ENCODE peak calls at places on chromosomes 7 and 10, in five cellular contexts. T is H1, S is mesenchymal stem cell, A is neuronal stem cell, V is trophoblast cell. H is an unnamed sample. For H3K4me1, the result is how much of the 10 kb centered on the place peaks cover.

GRCh38 chr10:44853148-44853734 is 57.9 kb upstream of the TMEM72 start:
- DNase-seq in T (no peak), S (no peak), A (no peak), V (no peak), H (no peak)

GRCh38 chr10:99709480-99710229 is 22.3 kb downstream of the COX15 start:
- DNase-seq in T (no peak), S (peak), A (no peak), V (no peak), H (peak)

GRCh38 chr10:110918269-110918632 is 729 bp downstream of the BBIP1 start:
- DNase-seq in T (peak), S (peak), A (no peak), V (peak), H (peak)

GRCh38 chr7:139918488-139918887 is 89.4 kb downstream of the TBXAS1 start:
- DNase-seq in T (no peak), S (peak), A (no peak), V (no peak), H (no peak)

GRCh38 chr7:101843293-101844271 is 26.2 kb downstream of the CUX1 start:
- DNase-seq in T (no peak), S (no peak), A (no peak), V (no peak), H (peak)

GRCh38 chr10:7408003-7408493 is 2.8 kb downstream of the SFMBT2 start:
- DNase-seq in T (no peak), S (peak), A (no peak), V (peak), H (peak)

GRCh38 chr7:41825927-41826480 is 123.1 kb upstream of the INHBA start:
- DNase-seq in T (no peak), S (no peak), A (no peak), V (no peak), H (no peak)

GRCh38 chr10:110279062-110279986 is 25.4 kb downstream of the SMNDC1 start:
- DNase-seq in T (no peak), S (peak), A (peak), V (peak), H (no peak)

GRCh38 chr10:33132626-33133025 is 174.6 kb upstream of the ITGB1 start:
- DNase-seq in T (no peak), S (no peak), A (no peak), V (no peak), H (peak)

GRCh38 chr7:1083729-1084657 is 3.9 kb upstream of the GPER1 start:
- DNase-seq in T (no peak), S (no peak), A (no peak), V (no peak), H (no peak)

DNA sequence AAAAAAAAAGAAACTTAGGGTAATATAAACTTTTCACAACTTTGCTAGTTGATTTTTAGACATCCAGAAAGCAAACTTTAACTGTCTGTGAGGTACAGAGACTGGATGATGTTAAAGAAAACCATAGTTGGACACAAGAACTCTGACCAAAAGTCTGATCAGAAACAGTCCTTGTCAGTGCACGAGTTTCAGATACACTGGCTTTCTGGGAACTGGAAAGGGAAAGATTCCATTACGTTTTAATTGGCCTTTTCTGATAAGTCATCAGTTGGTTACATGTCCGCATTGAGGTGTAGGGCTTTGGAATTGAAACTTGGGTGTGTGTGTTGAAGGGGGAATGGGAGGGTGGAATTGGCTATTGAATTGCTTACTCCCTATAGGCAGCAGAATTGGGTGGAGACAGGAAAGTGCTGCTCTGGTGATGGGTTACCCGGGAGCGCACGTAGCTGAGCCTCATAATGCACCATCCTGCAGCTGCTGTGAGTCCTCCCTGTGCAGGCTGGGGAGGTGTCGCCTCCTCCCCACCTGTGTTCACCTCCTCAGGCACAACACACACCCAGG is 59.9 kb downstream of the DAGLB start:
- DNase-seq in T (no peak), S (no peak), A (no peak), V (no peak), H (no peak)
- H3K4me1 ChIP-seq in T (under half), S (under half), A (under half), V (under half), H (under half)

GRCh38 chr10:132110713-132111112 is 45.0 kb downstream of the JAKMIP3 start:
- DNase-seq in T (no peak), S (no peak), A (no peak), V (no peak), H (peak)
- H2BK12ac ChIP-seq in T (no peak), S (no peak), A (no peak), V (no peak), H (no peak)

GRCh38 chr7:66556549-66557213 is 72.0 kb upstream of the KCTD7 start:
- DNase-seq in T (no peak), S (no peak), A (no peak), V (no peak), H (no peak)

GRCh38 chr7:66557214-66558200 is 71.2 kb upstream of the KCTD7 start:
- DNase-seq in T (peak), S (peak), A (peak), V (peak), H (peak)

GRCh38 chr7:66556177-66556548 is 72.5 kb upstream of the KCTD7 start:
- DNase-seq in T (no peak), S (no peak), A (no peak), V (no peak), H (no peak)

GRCh38 chr7:66553001-66553400 is 75.7 kb upstream of the KCTD7 start:
- DNase-seq in T (no peak), S (no peak), A (no peak), V (no peak), H (no peak)

GRCh38 chr7:66554326-66554725 is 74.4 kb upstream of the KCTD7 start:
- DNase-seq in T (no peak), S (no peak), A (no peak), V (peak), H (no peak)
- H2AK5ac ChIP-seq in T (no peak), S (no peak), A (no peak), V (no peak), H (no peak)

GRCh38 chr7:47574473-47575328 is 7.2 kb downstream of the TNS3 start:
- DNase-seq in T (no peak), S (no peak), A (no peak), V (no peak), H (no peak)

GRCh38 chr7:47576031-47576908 is 5.6 kb downstream of the TNS3 start:
- DNase-seq in T (no peak), S (peak), A (no peak), V (peak), H (no peak)

GRCh38 chr7:47572939-47573757 is 8.8 kb downstream of the TNS3 start:
- DNase-seq in T (no peak), S (no peak), A (no peak), V (no peak), H (peak)

GRCh38 chr7:47572101-47572460 is 9.8 kb downstream of the TNS3 start:
- DNase-seq in T (no peak), S (no peak), A (no peak), V (peak), H (no peak)

DNA sequence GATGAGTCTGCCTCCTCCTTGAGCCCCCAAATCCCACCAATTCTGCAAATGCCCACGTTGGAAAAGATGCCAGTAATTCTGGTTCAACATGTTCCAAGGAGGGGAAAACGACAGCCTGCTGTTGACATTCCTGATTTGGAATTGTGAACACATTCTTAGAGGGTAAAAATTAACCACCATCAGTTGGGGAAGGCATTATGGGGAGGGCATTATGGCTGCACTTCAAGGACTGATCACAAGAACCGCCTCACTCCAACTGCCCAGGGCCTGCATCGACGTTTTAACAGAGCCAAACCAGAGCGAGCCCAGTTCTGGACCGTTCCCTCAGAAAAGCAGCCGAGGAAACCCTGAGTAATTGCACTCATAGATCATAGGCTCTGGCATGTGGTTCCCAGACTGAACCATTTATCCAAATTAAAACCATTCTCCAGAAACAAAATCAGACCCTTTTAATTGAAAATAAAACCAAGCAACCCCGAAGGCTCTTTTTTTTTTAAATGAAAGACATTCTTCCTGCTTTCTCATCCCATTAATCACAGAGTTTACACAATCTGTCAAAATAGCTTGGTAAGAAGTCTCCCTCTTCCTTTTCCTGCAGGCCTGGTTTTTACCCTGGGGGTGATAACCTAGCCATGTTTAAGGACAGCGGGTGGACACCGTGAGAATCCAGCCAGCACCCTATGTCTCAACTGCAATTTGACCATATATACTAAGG is 8.0 kb downstream of the TNS3 start:
- DNase-seq in T (no peak), S (peak), A (no peak), V (peak), H (no peak)
- H3K4me1 ChIP-seq in T (under half), S (under half), A (under half), V (under half), H (under half)

DNA sequence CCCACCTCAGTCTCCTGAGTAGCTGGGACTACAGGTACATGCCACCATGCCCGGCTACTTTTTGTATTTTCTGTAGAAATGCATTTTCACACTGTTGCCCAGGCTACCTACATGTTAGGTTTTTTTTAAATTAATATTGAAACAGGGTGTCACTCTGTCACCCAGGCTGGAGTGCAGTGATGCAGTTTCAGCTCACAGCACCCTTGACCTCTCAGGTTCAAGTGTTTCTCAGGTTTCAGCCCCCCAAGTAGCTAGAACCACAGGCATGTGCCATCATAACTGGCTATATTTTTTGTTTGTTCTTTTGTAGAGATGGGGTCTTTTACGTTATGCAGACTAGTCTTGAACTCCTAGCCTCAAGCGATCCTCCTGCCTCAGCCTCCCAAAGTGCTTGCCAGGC is 32.4 kb upstream of the ZMIZ2 start:
- DNase-seq in T (no peak), S (no peak), A (no peak), V (no peak), H (no peak)
- H2BK12ac ChIP-seq in T (no peak), S (no peak), A (no peak), V (no peak), H (no peak)

GRCh38 chr7:16028651-16029050 is 342.2 kb upstream of the MEOX2 start:
- DNase-seq in T (no peak), S (peak), A (no peak), V (no peak), H (no peak)
- H2AK5ac ChIP-seq in T (no peak), S (no peak), A (no peak), V (no peak), H (no peak)

DNA sequence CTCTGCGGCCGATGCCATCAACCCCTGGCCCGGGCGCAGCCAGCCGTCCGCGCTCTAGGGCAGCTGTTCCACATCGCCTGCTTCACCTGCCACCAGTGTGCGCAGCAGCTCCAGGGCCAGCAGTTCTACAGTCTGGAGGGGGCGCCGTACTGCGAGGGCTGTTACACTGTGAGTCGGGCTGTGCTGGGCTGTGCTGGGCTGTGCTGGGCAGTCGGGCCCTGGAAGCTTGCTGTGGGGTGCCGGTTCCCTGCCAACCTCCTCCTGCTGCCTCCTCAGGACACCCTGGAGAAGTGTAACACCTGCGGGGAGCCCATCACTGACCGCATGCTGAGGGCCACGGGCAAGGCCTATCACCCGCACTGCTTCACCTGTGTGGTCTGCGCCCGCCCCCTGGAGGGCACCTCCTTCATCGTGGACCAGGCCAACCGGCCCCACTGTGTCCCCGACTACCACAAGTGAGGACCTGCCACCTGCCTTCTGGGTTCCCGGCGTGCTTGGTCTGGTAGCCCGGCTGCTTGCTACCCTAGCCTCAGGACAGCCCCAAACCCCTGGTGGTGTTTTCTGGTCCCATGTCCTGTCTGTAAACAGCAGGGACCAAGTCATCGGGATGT is 7.5 kb downstream of the ZYX start:
- DNase-seq in T (no peak), S (no peak), A (no peak), V (no peak), H (peak)
- H3K4me1 ChIP-seq in T (under half), S (half or more), A (under half), V (under half), H (under half)

GRCh38 chr10:96767611-96768010 is 47.3 kb upstream of the PIK3AP1 start:
- DNase-seq in T (no peak), S (no peak), A (no peak), V (no peak), H (no peak)
- H2BK12ac ChIP-seq in T (no peak), S (no peak), A (no peak), V (no peak), H (no peak)

H was measured in H9.